ENCODE peak calls at places on chromosomes 13 and 19, in six cellular contexts. T is lung, G is mesendoderm, H is thoracic aorta, F is aorta, W is SJSA1. K is an unnamed sample.

GRCh38 chr19:27906081-27906480 is 1306.9 kb downstream of the UQCRFS1 start:
- DNase-seq in T (no peak), G (no peak), H (no peak), F (no peak), W (no peak), K (no peak)

GRCh38 chr13:112943309-112944125 is 25.5 kb upstream of the MCF2L start:
- DNase-seq in G (peak; percentile 76), T (no peak), H (no peak), W (no peak), F (peak; percentile 85), K (peak; percentile 59)

GRCh38 chr19:13056052-13056660 is 46.5 kb downstream of the LYL1 start:
- DNase-seq in T (peak; percentile 88), G (peak; percentile 85), W (peak; percentile 85), H (no peak), F (peak; percentile 86), K (peak; percentile 83)

GRCh38 chr19:29596080-29596479 is 10.0 kb upstream of the POP4 start:
- DNase-seq in H (no peak), T (no peak), G (peak; percentile 10), F (no peak), W (no peak), K (no peak)

GRCh38 chr19:1987197-1988187 is 28.0 kb downstream of the BTBD2 start:
- DNase-seq in F (no peak), W (no peak), T (no peak), H (no peak), G (peak; percentile 15), K (no peak)

GRCh38 chr13:67736646-67737420 is 506.7 kb upstream of the PCDH9 start:
- DNase-seq in G (peak; percentile 89), H (no peak), W (no peak), F (no peak), T (no peak), K (peak; percentile 86)

GRCh38 chr19:5268801-5269200 is 71.8 kb downstream of the PTPRS start:
- DNase-seq in H (no peak), T (no peak), W (no peak), G (no peak), F (no peak), K (no peak)

GRCh38 chr19:33194527-33194883 is 375 bp downstream of the LRP3 start:
- DNase-seq in W (no peak), G (no peak), F (no peak), H (no peak), T (no peak), K (peak; percentile 64)

GRCh38 chr19:29524201-29524911 is 1.4 kb upstream of the VSTM2B start:
- DNase-seq in G (peak; percentile 60), T (no peak), H (no peak), W (no peak), F (peak; percentile 67), K (no peak)

GRCh38 chr19:10719466-10719961 is 1.6 kb downstream of the DNM2 start:
- DNase-seq in F (no peak), H (no peak), T (no peak), G (peak; percentile 11), W (no peak), K (peak; percentile 15)

GRCh38 chr13:39452412-39452811 is 150.6 kb downstream of the LHFPL6 start:
- DNase-seq in W (no peak), F (no peak), T (no peak), H (no peak), G (peak; percentile 20), K (no peak)

GRCh38 chr19:42352216-42352892 is 26.9 kb downstream of the MEGF8 start:
- DNase-seq in F (no peak), T (no peak), G (peak; percentile 52), W (no peak), H (no peak), K (no peak)

GRCh38 chr19:37905936-37906867 is at the start of gene WDR87:
- DNase-seq in H (no peak), F (peak; percentile 76), G (peak; percentile 96), W (no peak), T (peak; percentile 40), K (peak; percentile 9)

GRCh38 chr19:38731654-38732301 is 12.5 kb downstream of the CAPN12 start:
- DNase-seq in H (no peak), F (peak; percentile 67), T (peak; percentile 70), W (no peak), G (no peak), K (no peak)

GRCh38 chr13:57270493-57270892 is 103.5 kb downstream of the PRR20E start:
- DNase-seq in F (no peak), G (no peak), T (no peak), W (no peak), H (no peak), K (no peak)

GRCh38 chr13:96033220-96034015 is 19.8 kb downstream of the UGGT2 start:
- DNase-seq in T (no peak), F (no peak), W (peak; percentile 63), H (no peak), G (no peak), K (no peak)

GRCh38 chr13:41621716-41622508 is 164.6 kb downstream of the RGCC start:
- DNase-seq in W (no peak), G (peak; percentile 37), H (no peak), F (no peak), T (no peak), K (no peak)

GRCh38 chr13:102197193-102197592 is 204.7 kb downstream of the FGF14 start:
- DNase-seq in H (no peak), T (no peak), W (no peak), G (peak; percentile 72), F (no peak), K (no peak)

GRCh38 chr13:79481685-79482052 is 714 bp downstream of the NDFIP2 start:
- DNase-seq in G (no peak), F (no peak), T (no peak), W (no peak), H (no peak), K (peak; percentile 40)

GRCh38 chr13:105965910-105966309 is 569.6 kb downstream of the EFNB2 start:
- DNase-seq in H (no peak), T (no peak), F (no peak), G (no peak), W (no peak), K (no peak)
- H3K36me3 ChIP-seq in H (no peaks in the 10 kb centered on the region), T (no peaks in the 10 kb centered on the region), F (no peaks in the 10 kb centered on the region), G (no peaks in the 10 kb centered on the region), W (no peaks in the 10 kb centered on the region), K (no peaks in the 10 kb centered on the region)

GRCh38 chr13:33185853-33186252 is 99.7 kb downstream of the STARD13 start:
- DNase-seq in W (no peak), T (no peak), G (no peak), H (no peak), F (no peak), K (no peak)

GRCh38 chr13:33182729-33183128 is 102.8 kb downstream of the STARD13 start:
- DNase-seq in F (no peak), T (no peak), W (no peak), H (no peak), G (no peak), K (no peak)

GRCh38 chr13:33183431-33184130 is 102.0 kb downstream of the STARD13 start:
- DNase-seq in T (no peak), W (peak; percentile 48), G (no peak), H (no peak), F (no peak), K (no peak)

GRCh38 chr13:33184530-33184929 is 101.0 kb downstream of the STARD13 start:
- DNase-seq in F (no peak), W (no peak), H (no peak), T (no peak), G (no peak), K (no peak)

GRCh38 chr13:33184131-33184485 is 101.4 kb downstream of the STARD13 start:
- DNase-seq in G (peak; percentile 54), T (no peak), F (no peak), W (no peak), H (no peak), K (no peak)
- H3K4me1 ChIP-seq in G (peaks cover 7% of the 10 kb centered on the region), T (peaks cover 20% of the 10 kb centered on the region), F (peaks cover 3% of the 10 kb centered on the region), W (peaks cover 59% of the 10 kb centered on the region), H (peaks cover 66% of the 10 kb centered on the region), K (peaks cover 17% of the 10 kb centered on the region)

GRCh38 chr19:17942582-17943283 is 9.9 kb downstream of the CCDC124 start:
- DNase-seq in F (no peak), G (peak; percentile 63), W (no peak), T (no peak), H (no peak), K (no peak)

GRCh38 chr19:17942181-17942580 is 9.4 kb downstream of the CCDC124 start:
- DNase-seq in W (no peak), G (no peak), H (no peak), T (no peak), F (no peak), K (no peak)

GRCh38 chr19:17936379-17936778 is 3.6 kb downstream of the CCDC124 start:
- DNase-seq in H (no peak), W (no peak), F (no peak), G (no peak), T (no peak), K (no peak)

GRCh38 chr19:17937371-17937900 is 4.6 kb downstream of the CCDC124 start:
- DNase-seq in W (no peak), F (no peak), T (no peak), H (no peak), G (no peak), K (no peak)

DNA sequence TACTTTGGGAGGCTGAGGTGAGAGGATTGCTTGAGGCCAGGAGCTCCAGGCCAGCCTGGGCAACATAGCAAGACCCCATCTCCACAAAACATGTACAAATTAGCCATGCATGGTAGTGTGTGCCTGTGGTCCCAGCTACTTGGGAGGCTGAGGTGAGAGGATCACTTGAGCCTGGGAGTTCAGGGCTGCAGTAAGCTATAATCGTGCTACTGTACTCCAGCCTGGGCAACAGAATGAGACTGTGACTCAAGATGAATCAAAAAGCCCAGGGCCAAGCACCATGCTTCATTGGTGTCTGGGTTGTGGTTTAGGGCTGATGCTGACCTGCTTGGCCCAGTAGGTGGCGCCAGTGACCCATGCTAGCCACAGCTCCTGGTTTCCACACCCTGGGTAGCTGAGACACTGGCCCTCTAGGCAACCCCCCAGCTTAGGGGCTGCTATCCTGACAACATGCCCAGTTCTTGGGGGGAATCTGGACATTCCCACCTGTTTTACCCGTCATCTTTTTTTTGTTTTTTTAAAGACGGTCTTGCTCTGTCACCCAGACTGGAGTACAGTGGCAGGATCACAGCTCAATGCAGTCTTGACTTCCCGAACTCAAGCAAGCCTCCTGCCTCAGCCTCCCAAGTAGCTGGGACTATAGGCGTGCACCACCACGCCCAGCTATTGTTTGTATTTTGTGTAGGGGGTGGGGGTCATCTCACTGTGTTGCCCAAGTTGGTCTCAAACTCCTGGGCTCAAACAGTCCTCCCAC is 5.5 kb downstream of the CCDC124 start:
- DNase-seq in G (peak; percentile 74), W (peak; percentile 78), F (peak; percentile 93), H (no peak), T (peak; percentile 74), K (peak; percentile 86)
- H3K4me3 ChIP-seq in G (no peak overlapping the region), W (no peak overlapping the region), F (no peak overlapping the region), H (no peak overlapping the region), T (no peak overlapping the region), K (no peak overlapping the region)

GRCh38 chr19:815079-815774 is 6.5 kb downstream of the PLPPR3 start:
- DNase-seq in F (peak; percentile 76), H (no peak), G (no peak), T (no peak), W (no peak), K (no peak)

GRCh38 chr19:814108-815078 is 7.4 kb downstream of the PLPPR3 start:
- DNase-seq in T (no peak), W (no peak), F (peak; percentile 78), H (no peak), G (no peak), K (no peak)

GRCh38 chr19:812049-812816 is 9.5 kb downstream of the PLPPR3 start:
- DNase-seq in G (no peak), W (no peak), H (no peak), F (no peak), T (no peak), K (no peak)

GRCh38 chr19:812819-813358 is 8.9 kb downstream of the PLPPR3 start:
- DNase-seq in G (no peak), H (no peak), F (no peak), T (no peak), W (no peak), K (no peak)

GRCh38 chr19:813359-814107 is 8.2 kb downstream of the PLPPR3 start:
- DNase-seq in F (no peak), W (no peak), G (no peak), H (no peak), T (no peak), K (no peak)
- H3K36me3 ChIP-seq in F (peaks cover 6% of the 10 kb centered on the region), W (peaks cover 72% of the 10 kb centered on the region), G (peaks cover 14% of the 10 kb centered on the region), H (peaks cover 37% of the 10 kb centered on the region), T (peaks cover 32% of the 10 kb centered on the region), K (peaks cover 37% of the 10 kb centered on the region)

K was measured in adipocyte.